ENCODE peak calls at places on chromosomes 16 and 17, in six cellular contexts. U is activated T-cell treated with anti-CD3 and anti-CD28 coated beads, Interleukin-2, amount 50 U/mL, for 4 hours; O is effector memory CD8-positive, alpha-beta T cell; C is Right ventricle myocardium inferior; X is gastrocnemius medialis; L is activated T-helper 17 cell treated with anti-CD3 and anti-CD28 coated beads, Interleukin-2, amount 50 U/mL, for 72 hours. M is an unnamed sample.

GRCh38 chr17:35801583-35802224 is 6.3 kb upstream of the MMP28 start:
- ATAC-seq in U (no peak), O (no peak), C (peak), X (peak), L (no peak), M (peak)

GRCh38 chr16:86213427-86214205 is 296.7 kb upstream of the FOXF1 start:
- ATAC-seq in U (no peak), O (no peak), C (no peak), X (no peak), L (no peak), M (no peak)

GRCh38 chr17:78706271-78706915 is 75.7 kb downstream of the CYTH1 start:
- ATAC-seq in U (no peak), O (peak), C (no peak), X (no peak), L (no peak), M (peak)

GRCh38 chr16:10080031-10080772 is 102.0 kb downstream of the GRIN2A start:
- ATAC-seq in U (no peak), O (no peak), C (peak), X (peak), L (no peak), M (peak)

GRCh38 chr16:81716478-81717210 is 62.4 kb upstream of the PLCG2 start:
- ATAC-seq in U (peak), O (peak), C (no peak), X (no peak), L (peak), M (no peak)

GRCh38 chr17:65742433-65743312 is 181.2 kb upstream of the AXIN2 start:
- ATAC-seq in U (no peak), O (no peak), C (peak), X (no peak), L (no peak), M (no peak)

GRCh38 chr17:74780443-74781238 is 4.5 kb upstream of the NAT9 start:
- ATAC-seq in U (no peak), O (peak), C (no peak), X (no peak), L (no peak), M (no peak)

GRCh38 chr16:86044241-86044671 is 145.3 kb downstream of the IRF8 start:
- ATAC-seq in U (no peak), O (no peak), C (peak), X (no peak), L (peak), M (no peak)

GRCh38 chr16:67907397-67907796 is 14.3 kb downstream of the PSKH1 start:
- ATAC-seq in U (no peak), O (no peak), C (no peak), X (no peak), L (no peak), M (no peak)

GRCh38 chr17:17750881-17751280 is 69.6 kb downstream of the RAI1 start:
- ATAC-seq in U (no peak), O (peak), C (no peak), X (no peak), L (no peak), M (no peak)

M was measured in esophagus mucosa.